ENCODE peak calls at places on chromosomes 6 and 20, in six cellular contexts. W is activated T-cell treated with anti-CD3 and anti-CD28 coated beads, Interleukin-2, amount 50 U/mL, for 4 hours; Z is BJ; N is endodermal cell; O is HEK293T; S is activated CD4-positive, CD25-positive, alpha-beta regulatory T cell. E is an unnamed sample.

GRCh38 chr6:56693246-56693607 is 50.5 kb upstream of the DST start:
- DNase-seq in W (no peak), Z (peak), N (no peak), O (no peak), S (no peak), E (no peak)

GRCh38 chr20:44596876-44597275 is 14.5 kb downstream of the PKIG start:
- DNase-seq in W (no peak), Z (no peak), N (no peak), O (no peak), S (no peak), E (no peak)

GRCh38 chr20:51688600-51688999 is 79.6 kb downstream of the ATP9A start:
- DNase-seq in W (no peak), Z (no peak), N (no peak), O (no peak), S (no peak), E (no peak)

GRCh38 chr6:31402324-31403282 is 792 bp upstream of the MICA start:
- DNase-seq in W (peak), Z (no peak), N (no peak), O (no peak), S (no peak), E (peak)

GRCh38 chr20:34111057-34111711 is 859 bp downstream of the EIF2S2 start:
- DNase-seq in W (no peak), Z (peak), N (no peak), O (no peak), S (no peak), E (no peak)

GRCh38 chr6:13038315-13039261 is 289.7 kb downstream of the TBC1D7 start:
- DNase-seq in W (no peak), Z (no peak), N (no peak), O (no peak), S (no peak), E (no peak)

GRCh38 chr6:45667265-45667664 is 289.5 kb upstream of the SUPT3H start:
- DNase-seq in W (no peak), Z (no peak), N (peak), O (no peak), S (no peak), E (no peak)

GRCh38 chr6:9851541-9852380 is 563.1 kb downstream of the TFAP2A start:
- DNase-seq in W (no peak), Z (no peak), N (peak), O (peak), S (no peak), E (no peak)

GRCh38 chr6:29531668-29532067 is 27.9 kb downstream of the UBD start:
- DNase-seq in W (no peak), Z (no peak), N (peak), O (no peak), S (no peak), E (no peak)

GRCh38 chr6:85679445-85680123 is 36.9 kb upstream of the SYNCRIP start:
- DNase-seq in W (no peak), Z (no peak), N (no peak), O (no peak), S (no peak), E (no peak)

GRCh38 chr6:99745651-99746050 is 139.0 kb downstream of the PRDM13 start:
- DNase-seq in W (no peak), Z (peak), N (no peak), O (no peak), S (no peak), E (no peak)

GRCh38 chr6:52788478-52788877 is 15.1 kb downstream of the GSTA1 start:
- DNase-seq in W (no peak), Z (no peak), N (no peak), O (no peak), S (no peak), E (no peak)

GRCh38 chr6:29466241-29466640 is 9.3 kb downstream of the OR2H1 start:
- DNase-seq in W (no peak), Z (no peak), N (no peak), O (no peak), S (no peak), E (no peak)

GRCh38 chr20:32636821-32637220 is 36.9 kb downstream of the C20orf203 start:
- DNase-seq in W (no peak), Z (no peak), N (peak), O (no peak), S (no peak), E (no peak)

GRCh38 chr6:19712012-19712688 is 125.0 kb upstream of the ID4 start:
- DNase-seq in W (no peak), Z (no peak), N (peak), O (no peak), S (no peak), E (no peak)

GRCh38 chr6:129577691-129578090 is 132.3 kb downstream of the ARHGAP18 start:
- DNase-seq in W (no peak), Z (no peak), N (no peak), O (no peak), S (no peak), E (no peak)

GRCh38 chr6:163324928-163325784 is 89.4 kb upstream of the QKI start:
- DNase-seq in W (no peak), Z (no peak), N (no peak), O (no peak), S (no peak), E (no peak)

GRCh38 chr20:2873747-2874041 is 413 bp downstream of the PTPRA start:
- DNase-seq in W (peak), Z (no peak), N (peak), O (no peak), S (peak), E (peak)

GRCh38 chr6:112216699-112217551 is 37.4 kb downstream of the LAMA4 start:
- DNase-seq in W (no peak), Z (peak), N (no peak), O (no peak), S (no peak), E (no peak)

GRCh38 chr6:146289816-146290588 is 253.6 kb upstream of the RAB32 start:
- DNase-seq in W (no peak), Z (peak), N (no peak), O (no peak), S (no peak), E (no peak)

GRCh38 chr6:79605968-79606764 is 25.0 kb upstream of the SH3BGRL2 start:
- DNase-seq in W (no peak), Z (no peak), N (peak), O (no peak), S (no peak), E (no peak)

GRCh38 chr6:34284563-34285545 is 36.0 kb upstream of the SMIM29 start:
- DNase-seq in W (no peak), Z (peak), N (no peak), O (no peak), S (no peak), E (no peak)

GRCh38 chr6:104284872-104285271 is 574.8 kb downstream of the HACE1 start:
- DNase-seq in W (no peak), Z (no peak), N (no peak), O (no peak), S (no peak), E (no peak)

GRCh38 chr20:1242530-1242929 is 16.7 kb downstream of the RAD21L1 start:
- DNase-seq in W (no peak), Z (peak), N (no peak), O (no peak), S (no peak), E (no peak)

GRCh38 chr6:144415014-144415413 is 129.9 kb downstream of the UTRN start:
- DNase-seq in W (no peak), Z (no peak), N (no peak), O (no peak), S (no peak), E (no peak)

GRCh38 chr6:84033523-84034451 is at the start of gene MRAP2:
- DNase-seq in W (no peak), Z (no peak), N (peak), O (peak), S (no peak), E (no peak)

E was measured in CD4-positive, alpha-beta T cell.